ENCODE peak calls at places on chromosome 5, in five cellular contexts. K is CD8-positive, alpha-beta memory T cell; A is GM12878; F is left ventricle myocardium inferior; R is BJ. Y is an unnamed sample.

GRCh38 chr5:8134609-8135008 is 265.7 kb downstream of the MTRR start:
- DNase-seq in A (no peak), F (no peak), K (no peak), R (no peak), Y (no peak)

GRCh38 chr5:68288756-68289134 is 73.2 kb downstream of the PIK3R1 start:
- DNase-seq in R (no peak), F (peak), K (no peak), A (no peak), Y (peak)

GRCh38 chr5:160693831-160694473 is 158.1 kb downstream of the ATP10B start:
- DNase-seq in K (no peak), R (no peak), F (no peak), A (no peak), Y (peak)

GRCh38 chr5:33513786-33514185 is 73.0 kb downstream of the TARS1 start:
- DNase-seq in R (no peak), A (no peak), K (no peak), F (no peak), Y (no peak)

GRCh38 chr5:154478224-154478565 is at the start of gene HAND1:
- DNase-seq in K (no peak), F (peak), A (no peak), R (no peak), Y (peak)

GRCh38 chr5:154209591-154210081 is 19.1 kb downstream of the GALNT10 start:
- DNase-seq in R (no peak), A (no peak), K (no peak), F (no peak), Y (no peak)

GRCh38 chr5:31231171-31231570 is 37.7 kb downstream of the CDH6 start:
- DNase-seq in F (no peak), A (no peak), R (no peak), K (no peak), Y (no peak)

GRCh38 chr5:5644249-5644648 is 221.8 kb downstream of the ICE1 start:
- DNase-seq in K (no peak), R (no peak), F (no peak), A (no peak), Y (no peak)

GRCh38 chr5:3352711-3353110 is 242.9 kb upstream of the IRX1 start:
- DNase-seq in R (no peak), A (no peak), K (no peak), F (no peak), Y (peak)

GRCh38 chr5:111163000-111163399 is 61.2 kb upstream of the CAMK4 start:
- DNase-seq in F (no peak), A (no peak), R (no peak), K (no peak), Y (no peak)

GRCh38 chr5:157142317-157143126 is at the start of gene MED7:
- DNase-seq in A (peak), R (peak), F (peak), K (peak), Y (peak)

GRCh38 chr5:150593996-150594395 is 46.5 kb upstream of the SYNPO start:
- DNase-seq in R (no peak), F (no peak), A (no peak), K (no peak), Y (no peak)

GRCh38 chr5:110019780-110020179 is 330.1 kb downstream of the MAN2A1 start:
- DNase-seq in K (no peak), F (no peak), A (no peak), R (no peak), Y (no peak)
- H3K4me3 ChIP-seq in K (no peak), F (no peak), A (no peak), R (no peak), Y (no peak)

GRCh38 chr5:121870489-121870888 is 18.8 kb downstream of the FTMT start:
- DNase-seq in A (no peak), R (no peak), K (no peak), F (no peak), Y (no peak)

GRCh38 chr5:121867403-121867802 is 15.7 kb downstream of the FTMT start:
- DNase-seq in A (no peak), R (no peak), K (no peak), F (no peak), Y (no peak)

GRCh38 chr5:121873409-121873808 is 21.7 kb downstream of the FTMT start:
- DNase-seq in A (no peak), K (no peak), F (no peak), R (no peak), Y (no peak)

GRCh38 chr5:121872846-121873245 is 21.2 kb downstream of the FTMT start:
- DNase-seq in R (no peak), F (no peak), K (no peak), A (no peak), Y (no peak)
- H3K4me3 ChIP-seq in R (no peak), F (no peak), K (no peak), A (no peak), Y (no peak)

GRCh38 chr5:142011572-142012185 is 1.1 kb downstream of the GNPDA1 start:
- DNase-seq in K (no peak), A (no peak), F (no peak), R (no peak), Y (no peak)
- H3K4me3 ChIP-seq in K (peak), A (no peak), F (peak), R (no peak), Y (no peak)

DNA sequence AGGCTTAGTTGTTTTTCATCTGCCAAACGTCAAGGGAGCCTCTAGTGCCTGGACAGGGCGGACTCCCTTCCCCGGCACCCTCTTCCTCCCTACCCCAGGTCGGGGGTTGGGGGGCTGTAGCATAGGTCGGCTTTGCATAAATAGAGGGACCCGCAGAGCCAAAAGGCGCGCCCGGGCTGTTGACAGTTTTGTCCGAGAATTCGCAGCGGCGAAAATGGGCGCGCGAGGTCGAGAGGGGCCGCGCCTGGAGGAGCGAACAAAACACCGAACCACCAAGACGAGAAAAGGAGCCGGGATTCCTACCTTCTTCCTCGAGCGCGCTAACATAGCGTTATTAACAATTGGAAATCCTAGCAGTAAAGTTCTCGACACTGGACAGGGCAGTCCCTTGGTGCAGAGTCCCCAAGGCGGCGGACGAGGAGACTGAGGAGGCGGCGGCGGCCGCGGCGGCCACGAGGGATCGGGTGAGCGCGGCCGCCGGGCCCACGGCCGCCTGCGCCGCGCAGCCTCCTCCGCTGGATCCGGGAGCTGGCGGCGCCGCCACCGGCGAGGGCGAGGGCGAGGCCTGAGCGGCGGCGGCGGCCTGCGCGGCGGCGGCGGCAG is 1.8 kb downstream of the FOXD1 start:
- DNase-seq in A (no peak), K (no peak), F (no peak), R (no peak), Y (peak)
- H3K4me3 ChIP-seq in A (no peak), K (no peak), F (peak), R (peak), Y (peak)

DNA sequence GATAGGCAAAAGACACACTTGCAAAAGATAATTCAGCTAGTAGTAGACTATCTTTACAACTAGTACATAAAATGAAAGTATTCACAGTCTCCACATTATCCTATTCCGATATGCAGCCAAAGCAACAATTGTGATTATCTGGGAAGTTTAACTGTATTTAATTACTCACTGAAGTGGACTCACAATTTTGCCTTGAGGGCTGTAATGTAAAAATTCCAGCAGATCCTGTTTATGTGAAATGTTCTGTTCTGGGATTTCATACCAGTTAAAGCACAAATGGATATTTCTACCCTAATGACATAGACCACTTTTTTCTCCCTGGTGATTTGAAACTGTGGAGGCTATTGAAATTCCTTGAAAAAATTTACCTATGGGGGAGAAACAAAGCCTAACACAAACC is 474.4 kb upstream of the EDIL3 start:
- DNase-seq in A (no peak), F (no peak), K (no peak), R (no peak), Y (no peak)
- H3K4me3 ChIP-seq in A (no peak), F (no peak), K (no peak), R (no peak), Y (no peak)

GRCh38 chr5:36155291-36155690 is 3.4 kb downstream of the SKP2 start:
- DNase-seq in F (no peak), K (no peak), R (no peak), A (no peak), Y (no peak)

GRCh38 chr5:36156619-36157018 is 4.7 kb downstream of the SKP2 start:
- DNase-seq in K (no peak), R (peak), A (no peak), F (no peak), Y (no peak)

GRCh38 chr5:36160617-36161016 is 8.7 kb downstream of the SKP2 start:
- DNase-seq in K (no peak), A (no peak), F (no peak), R (no peak), Y (no peak)

GRCh38 chr5:36156124-36156601 is 4.3 kb downstream of the SKP2 start:
- DNase-seq in F (no peak), A (no peak), K (no peak), R (no peak), Y (peak)

GRCh38 chr5:36158144-36158543 is 6.2 kb downstream of the SKP2 start:
- DNase-seq in F (no peak), A (no peak), R (no peak), K (no peak), Y (no peak)
- H3K4me3 ChIP-seq in F (no peak), A (no peak), R (no peak), K (no peak), Y (peak)

GRCh38 chr5:174420651-174421407 is 303.6 kb upstream of the MSX2 start:
- DNase-seq in F (no peak), K (no peak), R (no peak), A (no peak), Y (no peak)

GRCh38 chr5:174419523-174420132 is 304.8 kb upstream of the MSX2 start:
- DNase-seq in F (peak), K (peak), A (peak), R (peak), Y (peak)

GRCh38 chr5:174423538-174423937 is 300.8 kb upstream of the MSX2 start:
- DNase-seq in R (no peak), K (no peak), F (no peak), A (no peak), Y (no peak)

GRCh38 chr5:174421408-174421805 is 303.0 kb upstream of the MSX2 start:
- DNase-seq in R (no peak), K (no peak), A (no peak), F (no peak), Y (no peak)

GRCh38 chr5:174418809-174419522 is 305.4 kb upstream of the MSX2 start:
- DNase-seq in R (no peak), A (no peak), F (no peak), K (peak), Y (peak)
- H3K4me3 ChIP-seq in R (peak), A (no peak), F (peak), K (no peak), Y (peak)